ENCODE peak calls at places on chromosomes 3 and 15, in eight cellular contexts. B is uterus, U is A549, L is tibial nerve, Q is IMR-90, J is right lobe of liver, O is breast epithelium, F is transverse colon. R is an unnamed sample.

GRCh38 chr3:31431322-31431721 is 101.4 kb upstream of the STT3B start:
- DNase-seq in L (no peak), F (no peak), J (no peak), B (no peak), Q (no peak), O (no peak), U (no peak), R (no peak)

GRCh38 chr15:78216276-78217229 is 17.8 kb downstream of the ACSBG1 start:
- DNase-seq in F (peak; percentile 93), J (peak; percentile 89), O (peak; percentile 91), Q (no peak), L (no peak), B (no peak), U (peak; percentile 53), R (peak; percentile 89)

GRCh38 chr3:46659285-46659684 is 34.2 kb downstream of the ALS2CL start:
- DNase-seq in O (no peak), J (peak; percentile 28), L (no peak), U (no peak), F (no peak), Q (no peak), B (no peak), R (no peak)

GRCh38 chr3:134302674-134303073 is 52.0 kb upstream of the RYK start:
- DNase-seq in Q (no peak), L (no peak), O (no peak), B (no peak), U (no peak), F (no peak), J (no peak), R (no peak)

GRCh38 chr15:27906802-27907201 is 192.3 kb downstream of the OCA2 start:
- DNase-seq in U (no peak), L (no peak), B (no peak), J (no peak), O (no peak), F (no peak), Q (no peak), R (no peak)

GRCh38 chr3:119084371-119085069 is 49.9 kb upstream of the IGSF11 start:
- DNase-seq in F (no peak), J (no peak), Q (no peak), B (no peak), L (no peak), O (no peak), U (peak; percentile 32), R (no peak)

GRCh38 chr3:62371735-62372591 is 1.4 kb downstream of the FEZF2 start:
- DNase-seq in Q (no peak), J (peak; percentile 79), O (no peak), L (no peak), B (no peak), F (no peak), U (no peak), R (no peak)

GRCh38 chr15:100858294-100858693 is 21.3 kb upstream of the ALDH1A3 start:
- DNase-seq in U (no peak), B (no peak), Q (no peak), F (no peak), L (no peak), J (no peak), O (no peak), R (no peak)

GRCh38 chr3:49213541-49213943 is 42.1 kb downstream of the KLHDC8B start:
- DNase-seq in Q (no peak), B (no peak), U (no peak), F (no peak), J (no peak), O (no peak), L (no peak), R (no peak)

GRCh38 chr3:69288161-69288895 is 97.6 kb downstream of the FRMD4B start:
- DNase-seq in O (no peak), B (no peak), J (no peak), U (no peak), F (no peak), Q (no peak), L (no peak), R (no peak)

GRCh38 chr3:126399756-126400155 is 5.0 kb downstream of the CFAP100 start:
- DNase-seq in B (no peak), U (no peak), O (no peak), L (no peak), F (no peak), J (no peak), Q (no peak), R (no peak)

GRCh38 chr3:52246728-52247454 is 1.3 kb downstream of the PPM1M start:
- DNase-seq in J (peak; percentile 80), U (no peak), O (no peak), L (no peak), Q (no peak), F (no peak), B (no peak), R (no peak)

DNA sequence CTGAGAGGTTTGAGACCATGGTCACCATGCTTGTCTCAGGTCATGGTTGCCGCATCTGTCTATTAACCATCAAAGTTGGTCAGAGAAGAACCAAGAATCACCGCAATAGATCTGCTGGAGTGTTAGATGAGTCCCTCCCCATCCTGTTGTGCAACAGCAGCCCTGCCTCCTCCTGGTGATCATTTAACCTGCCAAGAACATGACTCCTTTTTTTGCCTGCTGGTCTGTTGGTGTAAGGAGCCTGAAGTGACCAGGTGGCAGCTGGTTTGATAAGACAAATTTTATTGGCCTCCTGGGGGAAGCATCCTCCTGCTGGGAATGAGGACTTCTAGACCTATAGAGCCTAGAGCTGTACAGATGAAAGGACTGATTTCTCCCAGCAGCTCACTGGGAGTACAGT is 43.5 kb upstream of the RAF1 start:
- DNase-seq in L (no peak), Q (peak; percentile 37), O (no peak), J (peak; percentile 59), F (no peak), U (no peak), B (no peak), R (peak; percentile 50)
- TF ChIP-seq POLR2A in L (no peak), Q (no peak), O (no peak), J (no peak), F (no peak), U (no peak), B (no peak), R (no peak)

GRCh38 chr3:124078978-124079911 is 87.3 kb upstream of the ROPN1 start:
- DNase-seq in L (peak; percentile 45), B (no peak), O (no peak), J (no peak), F (no peak), Q (peak; percentile 50), U (peak; percentile 19), R (no peak)
- H3K27ac ChIP-seq in L (no peak overlapping the region), B (peak overlapping the region; percentile 16), O (no peak overlapping the region), J (no peak overlapping the region), F (no peak overlapping the region), Q (no peak overlapping the region), U (no peak overlapping the region), R (no peak overlapping the region)

GRCh38 chr15:90402230-90402629 is 14.2 kb downstream of the IQGAP1 start:
- DNase-seq in O (no peak), J (no peak), L (peak; percentile 48), F (no peak), Q (peak; percentile 85), U (no peak), B (peak; percentile 47), R (peak; percentile 41)

GRCh38 chr15:90401499-90401898 is 13.5 kb downstream of the IQGAP1 start:
- DNase-seq in O (no peak), B (no peak), L (no peak), U (no peak), J (no peak), Q (no peak), F (no peak), R (no peak)

GRCh38 chr15:90400759-90401314 is 12.8 kb downstream of the IQGAP1 start:
- DNase-seq in F (peak; percentile 69), B (peak; percentile 69), Q (peak; percentile 96), J (no peak), O (peak; percentile 63), L (peak; percentile 61), U (peak; percentile 94), R (peak; percentile 65)

GRCh38 chr15:90402806-90403205 is 14.8 kb downstream of the IQGAP1 start:
- DNase-seq in B (no peak), Q (no peak), F (no peak), L (no peak), U (no peak), J (no peak), O (no peak), R (no peak)

GRCh38 chr15:90400005-90400758 is 12.1 kb downstream of the IQGAP1 start:
- DNase-seq in J (no peak), O (no peak), U (no peak), Q (no peak), B (no peak), F (no peak), L (no peak), R (no peak)
- H3K4me3 ChIP-seq in J (no peak overlapping the region), O (peak overlapping the region; percentile 17), U (peak overlapping the region; percentile 25), Q (no peak overlapping the region), B (peak overlapping the region; percentile 19), F (no peak overlapping the region), L (no peak overlapping the region), R (peak overlapping the region; percentile 42)

DNA sequence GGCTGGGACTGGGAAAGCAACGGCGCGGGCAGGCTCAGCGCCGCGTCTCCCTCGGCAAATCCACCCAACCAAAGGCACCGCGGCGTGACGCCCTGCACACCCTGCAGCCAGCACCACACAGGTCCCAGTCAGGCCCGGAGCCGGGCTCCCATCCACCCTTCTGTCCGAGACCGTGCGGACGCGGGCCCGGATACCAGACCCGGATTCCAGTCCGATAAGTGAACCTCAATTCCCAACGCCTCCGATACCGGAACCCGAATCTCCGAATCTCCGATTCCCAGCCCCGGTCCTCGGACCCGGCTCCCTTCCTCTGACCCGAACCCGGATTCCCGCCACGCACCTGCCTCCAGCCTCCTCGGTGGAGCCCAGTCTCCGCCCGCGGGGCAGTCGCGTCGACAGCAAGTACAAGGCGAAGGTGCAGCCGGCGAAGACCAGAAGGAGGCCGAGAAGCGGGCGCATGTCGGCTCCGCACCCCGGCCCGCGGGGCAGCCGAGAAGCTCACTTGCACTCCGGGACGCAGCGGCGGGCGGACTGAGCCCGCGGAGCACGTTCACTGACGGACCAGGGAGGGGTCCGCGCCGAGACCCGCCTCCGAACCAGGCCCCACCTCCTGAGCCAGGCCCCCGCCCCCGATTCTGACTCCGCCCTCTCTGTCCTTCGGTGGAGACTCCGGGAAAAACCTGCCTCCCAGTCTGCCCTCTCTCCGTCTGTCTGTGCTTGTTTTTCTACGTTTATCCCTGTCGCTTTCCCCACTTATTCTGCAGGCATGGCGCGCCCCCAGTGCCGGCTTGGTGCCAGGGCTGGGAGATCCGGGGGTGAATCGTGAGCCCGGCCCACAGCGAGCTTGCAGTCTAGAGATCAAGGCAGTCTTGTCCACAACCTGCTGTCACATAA is at the start of gene TMEM41A:
- DNase-seq in U (peak; percentile 80), B (peak; percentile 93), Q (peak; percentile 87), J (peak; percentile 96), O (peak; percentile 96), F (peak; percentile 96), L (peak; percentile 89), R (peak; percentile 89)
- TF ChIP-seq POLR2A in U (peak; percentile 76), B (peak; percentile 72), Q (peak; percentile 80), J (peak; percentile 94), O (peak; percentile 43), F (peak; percentile 95), L (peak; percentile 80), R (peak; percentile 89)

DNA sequence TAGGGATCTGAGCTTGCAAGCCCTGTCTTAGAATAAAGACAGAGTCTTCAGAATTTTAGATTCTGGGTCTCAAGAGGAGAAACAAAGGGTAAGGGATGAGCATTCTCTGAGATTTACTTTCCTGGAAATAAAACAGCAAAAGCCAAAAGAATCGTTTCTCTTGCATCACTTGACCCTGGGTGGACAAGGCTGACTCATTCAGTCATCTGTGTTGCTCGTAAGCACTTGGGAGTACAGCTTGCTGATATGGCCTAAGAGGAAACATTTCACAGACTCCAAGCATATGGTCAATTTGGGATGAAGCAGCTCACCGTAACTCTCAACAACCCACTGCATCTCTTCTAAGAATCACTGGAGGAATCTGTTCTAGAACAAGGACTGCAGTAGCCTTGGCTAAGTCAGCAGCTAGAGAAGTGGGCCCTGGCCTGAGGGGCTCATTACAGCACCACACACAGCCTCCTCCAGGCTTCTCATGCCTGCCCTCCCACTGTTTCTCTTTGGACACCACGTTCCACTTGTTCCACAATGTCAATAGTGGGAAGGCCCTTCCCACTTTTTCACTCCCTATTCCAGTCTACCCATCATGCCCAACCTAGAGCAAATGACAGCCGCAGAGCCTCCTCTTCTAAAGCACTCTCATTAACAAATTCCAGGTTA is 86.1 kb downstream of the RFTN1 start:
- DNase-seq in J (no peak), Q (peak; percentile 97), L (peak; percentile 59), B (peak; percentile 60), U (no peak), O (no peak), F (peak; percentile 14), R (peak; percentile 28)
- H3K27ac ChIP-seq in J (no peak overlapping the region), Q (peak overlapping the region; percentile 84), L (peak overlapping the region; percentile 81), B (peak overlapping the region; percentile 88), U (peak overlapping the region; percentile 66), O (peak overlapping the region; percentile 63), F (peak overlapping the region; percentile 50), R (peak overlapping the region; percentile 67)